ENCODE peak calls at places on chromosomes 2 and 18, in eight cellular contexts. G, F, A, X, H, V, P and B are unnamed samples. For H3K4me1, the result is how much of the 10 kb centered on the place peaks cover.

GRCh38 chr2:12432985-12433640 is 283.6 kb upstream of the TRIB2 start:
- DNase-seq in G (no peak), F (no peak), A (no peak), X (no peak), H (no peak), V (no peak), P (no peak), B (no peak)

GRCh38 chr2:105287692-105288091 is 41.8 kb downstream of the TGFBRAP1 start:
- DNase-seq in G (no peak), F (no peak), A (peak), X (peak), H (no peak), V (peak), P (no peak), B (no peak)

GRCh38 chr18:54973046-54973445 is 13.8 kb upstream of the CCDC68 start:
- DNase-seq in G (no peak), F (no peak), A (no peak), X (no peak), H (no peak), V (no peak), P (no peak), B (no peak)

GRCh38 chr18:48956378-48956777 is 5.6 kb upstream of the SMAD7 start:
- DNase-seq in G (no peak), F (no peak), A (peak), X (peak), H (no peak), V (no peak), P (no peak), B (no peak)

GRCh38 chr18:388198-388597 is 112.3 kb downstream of the COLEC12 start:
- DNase-seq in G (no peak), F (no peak), A (no peak), X (no peak), H (no peak), V (no peak), P (no peak), B (no peak)

GRCh38 chr2:51919395-51919794 is 887.5 kb upstream of the NRXN1 start:
- DNase-seq in G (no peak), F (no peak), A (peak), X (peak), H (no peak), V (peak), P (no peak), B (no peak)

GRCh38 chr2:60456115-60456770 is 97.2 kb downstream of the BCL11A start:
- DNase-seq in G (no peak), F (no peak), A (no peak), X (no peak), H (no peak), V (no peak), P (no peak), B (no peak)

GRCh38 chr2:133369896-133370295 is 198.4 kb downstream of the NCKAP5 start:
- DNase-seq in G (no peak), F (no peak), A (no peak), X (no peak), H (no peak), V (no peak), P (no peak), B (no peak)

GRCh38 chr2:85753035-85753524 is 711 bp upstream of the ATOH8 start:
- DNase-seq in G (no peak), F (no peak), A (no peak), X (peak), H (no peak), V (no peak), P (no peak), B (peak)

GRCh38 chr2:205369813-205370212 is 312.5 kb upstream of the NRP2 start:
- DNase-seq in G (peak), F (no peak), A (no peak), X (no peak), H (no peak), V (no peak), P (no peak), B (no peak)

DNA sequence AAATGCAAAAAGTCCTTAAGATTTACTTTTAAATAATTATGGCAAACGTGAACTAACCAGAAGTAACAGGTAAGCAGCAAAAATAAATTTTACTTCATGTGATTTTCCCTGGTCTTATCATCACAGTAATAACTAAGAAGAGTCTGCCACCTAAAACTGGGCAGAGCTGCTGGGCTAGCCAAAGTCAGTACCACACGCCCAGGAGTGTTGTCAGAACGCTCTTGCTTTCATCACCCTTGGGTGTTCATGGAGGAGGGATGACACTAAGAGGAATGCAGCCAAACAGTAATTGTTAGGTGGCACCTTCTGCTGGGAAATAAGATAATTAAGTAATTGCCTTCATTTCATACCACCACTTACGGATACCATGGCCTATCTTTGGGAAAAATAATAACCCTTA is 92.0 kb upstream of the NEUROD1 start:
- DNase-seq in G (no peak), F (no peak), A (no peak), X (no peak), H (no peak), V (no peak), P (no peak), B (no peak)
- H3K27ac ChIP-seq in G (no peak), F (no peak), A (no peak), X (no peak), H (no peak), V (no peak), P (no peak), B (no peak)

GRCh38 chr2:198852248-198852647 is 605.5 kb downstream of the SATB2 start:
- DNase-seq in G (no peak), F (no peak), A (no peak), X (no peak), H (no peak), V (no peak), P (no peak), B (no peak)
- H3K4me1 ChIP-seq in G (under half), F (under half), A (under half), X (under half), H (under half), V (under half), P (under half), B (under half)

DNA sequence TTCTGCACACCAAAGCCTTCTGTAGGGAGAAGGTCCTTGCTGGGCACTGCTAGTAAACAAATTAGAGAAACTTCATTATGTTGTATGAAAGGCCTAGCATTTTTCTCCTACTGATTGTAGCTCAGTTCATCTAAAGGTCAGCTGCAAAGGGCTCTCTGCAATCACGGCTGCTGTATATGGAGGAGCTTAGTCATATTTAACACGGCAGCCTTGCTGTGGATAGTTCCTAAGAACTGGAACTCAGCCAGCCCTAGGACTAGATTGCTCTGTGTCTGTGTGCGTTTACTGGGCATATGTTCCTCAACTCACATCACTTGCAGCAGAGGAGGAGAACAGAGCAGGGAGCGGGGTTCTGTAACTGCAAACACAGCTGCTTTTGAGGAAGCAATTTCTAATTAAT is 1103.9 kb upstream of the KLHL29 start:
- DNase-seq in G (no peak), F (no peak), A (peak), X (peak), H (no peak), V (peak), P (no peak), B (no peak)
- H3K27ac ChIP-seq in G (no peak), F (no peak), A (no peak), X (peak), H (no peak), V (no peak), P (no peak), B (no peak)

GRCh38 chr2:42967959-42968674 is 175.7 kb upstream of the HAAO start:
- DNase-seq in G (peak), F (no peak), A (peak), X (peak), H (peak), V (no peak), P (peak), B (no peak)

GRCh38 chr2:42971947-42972736 is 179.8 kb upstream of the HAAO start:
- DNase-seq in G (no peak), F (no peak), A (peak), X (no peak), H (no peak), V (peak), P (peak), B (no peak)

GRCh38 chr2:42971381-42971780 is 179.0 kb upstream of the HAAO start:
- DNase-seq in G (no peak), F (no peak), A (no peak), X (no peak), H (no peak), V (no peak), P (peak), B (peak)

GRCh38 chr2:42970151-42970550 is 177.8 kb upstream of the HAAO start:
- DNase-seq in G (no peak), F (no peak), A (peak), X (no peak), H (no peak), V (no peak), P (no peak), B (no peak)

DNA sequence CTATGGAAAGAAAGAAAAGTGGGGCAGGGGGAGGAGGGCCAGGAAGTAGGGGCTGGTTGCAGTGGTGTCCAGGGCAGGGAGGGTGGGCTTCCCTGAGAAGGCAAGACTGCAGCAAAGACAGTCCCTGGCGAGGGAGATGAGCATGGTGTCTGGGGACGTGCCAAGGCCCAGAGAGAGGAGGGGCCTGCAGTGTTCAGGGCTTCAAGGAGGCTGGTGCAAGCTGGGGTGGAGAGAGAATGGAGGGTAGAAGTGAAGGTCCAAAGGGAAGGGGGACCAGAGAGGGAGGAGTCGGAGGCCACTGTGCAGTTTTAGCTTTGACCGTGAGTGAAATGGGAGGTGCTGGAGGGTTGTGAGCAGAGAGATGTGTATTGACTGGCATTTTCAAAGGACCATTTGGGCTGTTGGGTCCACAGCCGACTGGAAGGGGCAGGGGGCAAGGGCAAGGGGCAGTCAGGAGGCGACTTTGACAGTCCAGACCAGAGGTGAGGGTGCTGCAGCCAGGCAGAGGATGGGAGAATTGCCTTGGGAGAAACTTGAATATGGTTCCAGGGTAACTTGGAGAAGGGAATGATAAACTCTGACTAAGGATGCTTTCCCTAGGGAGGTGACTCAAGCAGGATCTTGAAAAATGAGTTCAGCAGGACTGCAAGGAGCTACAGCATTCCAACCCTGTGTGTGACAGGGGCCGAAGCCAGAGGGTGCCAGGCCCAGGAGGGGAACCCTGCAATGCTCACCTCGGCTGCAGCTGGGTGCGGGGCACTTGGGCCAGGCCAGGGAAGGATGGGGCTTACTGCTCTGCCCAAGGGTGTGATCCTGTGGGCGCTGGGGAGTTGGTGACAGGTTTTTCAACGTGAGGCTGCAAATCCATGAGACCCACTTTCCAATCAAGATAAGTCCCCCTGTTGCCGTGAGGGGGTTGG is 177.1 kb upstream of the HAAO start:
- DNase-seq in G (no peak), F (no peak), A (peak), X (peak), H (no peak), V (peak), P (peak), B (no peak)
- H3K4me1 ChIP-seq in G (under half), F (under half), A (under half), X (under half), H (under half), V (under half), P (under half), B (under half)